ENCODE peak calls at places on chromosomes 5 and 9, in six cellular contexts. L is lower leg skin; G is AG08395; J is activated T-helper 1 cell treated with Interleukin-2 at 50 U/mL for 16 hours; D is central memory CD4-positive, alpha-beta T cell; O is GM03348. I is an unnamed sample.

GRCh38 chr9:71765693-71766092 is 2.6 kb downstream of the CEMIP2 start:
- DNase-seq in L (no peak), G (no peak), D (no peak), J (no peak), O (no peak), I (peak; percentile 38)

GRCh38 chr9:122056484-122056883 is 36.6 kb downstream of the TTLL11 start:
- DNase-seq in G (no peak), J (no peak), L (no peak), O (no peak), D (no peak), I (peak; percentile 12)

GRCh38 chr5:88675758-88676636 is 207.0 kb downstream of the MEF2C start:
- DNase-seq in L (no peak), J (no peak), D (no peak), G (no peak), O (peak; percentile 40), I (peak; percentile 42)

GRCh38 chr5:73374520-73375235 is 73.9 kb downstream of the FOXD1 start:
- DNase-seq in D (no peak), G (peak; percentile 60), L (no peak), J (no peak), O (peak; percentile 55), I (no peak)

GRCh38 chr9:91847576-91847975 is 102.5 kb downstream of the ROR2 start:
- DNase-seq in J (no peak), L (no peak), O (peak; percentile 75), D (no peak), G (peak; percentile 65), I (peak; percentile 33)

GRCh38 chr5:141512390-141513020 is 23.6 kb downstream of the PCDHGC5 start:
- DNase-seq in L (peak; percentile 83), D (peak; percentile 71), G (peak; percentile 50), J (peak; percentile 70), O (peak; percentile 74), I (peak; percentile 92)

GRCh38 chr9:91716239-91716638 is 233.8 kb downstream of the ROR2 start:
- DNase-seq in D (no peak), O (no peak), G (no peak), J (no peak), L (no peak), I (no peak)

GRCh38 chr5:80959768-80960442 is at the start of gene RASGRF2:
- DNase-seq in G (peak; percentile 9), O (peak; percentile 35), J (peak; percentile 38), D (peak; percentile 48), L (no peak), I (peak; percentile 71)

GRCh38 chr5:50967388-50968039 is 301.1 kb downstream of the PARP8 start:
- DNase-seq in D (no peak), O (no peak), G (peak; percentile 20), J (no peak), L (no peak), I (no peak)

GRCh38 chr5:3564827-3565560 is 30.6 kb upstream of the IRX1 start:
- DNase-seq in O (no peak), G (no peak), D (no peak), L (no peak), J (no peak), I (no peak)

GRCh38 chr5:145847499-145848497 is 12.7 kb upstream of the PRELID2 start:
- DNase-seq in J (no peak), D (no peak), O (peak; percentile 64), G (peak; percentile 76), L (no peak), I (no peak)

GRCh38 chr5:140338336-140338735 is 8.1 kb downstream of the HBEGF start:
- DNase-seq in L (no peak), O (no peak), J (no peak), G (peak; percentile 25), D (no peak), I (no peak)

GRCh38 chr5:90144625-90145327 is 264.8 kb downstream of the CETN3 start:
- DNase-seq in O (no peak), D (no peak), G (no peak), J (no peak), L (no peak), I (no peak)

GRCh38 chr9:132210472-132211145 is 48.8 kb downstream of the NTNG2 start:
- DNase-seq in D (no peak), G (no peak), L (no peak), O (no peak), J (no peak), I (no peak)

GRCh38 chr5:115087951-115088350 is 81.8 kb downstream of the TRIM36 start:
- DNase-seq in G (no peak), O (no peak), J (no peak), D (no peak), L (no peak), I (no peak)

GRCh38 chr9:134066923-134067851 is 639 bp downstream of the BRD3 start:
- DNase-seq in J (peak; percentile 28), D (peak; percentile 42), G (peak; percentile 47), L (no peak), O (peak; percentile 66), I (peak; percentile 41)

GRCh38 chr5:2674456-2674855 is 77.0 kb downstream of the IRX2 start:
- DNase-seq in J (no peak), O (no peak), D (no peak), G (no peak), L (no peak), I (no peak)

GRCh38 chr9:110700953-110701352 is 32.4 kb downstream of the MUSK start:
- DNase-seq in J (no peak), D (no peak), G (peak; percentile 10), L (no peak), O (peak; percentile 5), I (no peak)

GRCh38 chr5:56383761-56384160 is 150.6 kb upstream of the ANKRD55 start:
- DNase-seq in O (no peak), D (no peak), G (no peak), J (no peak), L (no peak), I (no peak)

GRCh38 chr9:92522983-92523970 is 12.5 kb downstream of the ECM2 start:
- DNase-seq in J (no peak), O (no peak), G (no peak), L (no peak), D (no peak), I (no peak)

GRCh38 chr5:168891175-168891812 is 312.1 kb upstream of the PANK3 start:
- DNase-seq in L (no peak), D (no peak), G (no peak), O (no peak), J (no peak), I (no peak)

GRCh38 chr5:10106806-10107205 is 142.9 kb downstream of the ATPSCKMT start:
- DNase-seq in L (no peak), G (peak; percentile 46), J (no peak), D (no peak), O (peak; percentile 47), I (no peak)

GRCh38 chr5:102916114-102916513 is 161.0 kb downstream of the PAM start:
- DNase-seq in L (no peak), J (no peak), O (peak; percentile 17), D (no peak), G (no peak), I (no peak)

GRCh38 chr5:173178369-173178910 is 34.1 kb downstream of the BNIP1 start:
- DNase-seq in L (no peak), O (no peak), J (no peak), G (no peak), D (no peak), I (no peak)

GRCh38 chr5:36875051-36875788 is 1.3 kb upstream of the NIPBL start:
- DNase-seq in D (peak; percentile 41), O (peak; percentile 55), L (peak; percentile 56), G (peak; percentile 39), J (peak; percentile 27), I (peak; percentile 70)

GRCh38 chr9:21668504-21668903 is 133.9 kb upstream of the MTAP start:
- DNase-seq in J (no peak), L (no peak), G (no peak), D (no peak), O (no peak), I (no peak)

I was measured in activated naive CD4-positive, alpha-beta T cell treated with anti-CD3 and anti-CD28 coated beads for 36 hours.